ENCODE peak calls at places on chromosomes 11 and 22, in five cellular contexts. G, C, J, Y and V are unnamed samples.

GRCh38 chr11:10455637-10456487 is 798 bp downstream of the AMPD3 start:
- DNase-seq in G (no peak), C (peak; percentile 90), J (peak; percentile 62), Y (peak; percentile 77), V (peak; percentile 49)

GRCh38 chr11:2588809-2589537 is 110.8 kb downstream of the KCNQ1OT1 start:
- DNase-seq in G (no peak), C (no peak), J (no peak), Y (no peak), V (no peak)

GRCh38 chr11:13119361-13119760 is 110.2 kb downstream of the RASSF10 start:
- DNase-seq in G (no peak), C (no peak), J (peak; percentile 43), Y (no peak), V (no peak)

GRCh38 chr11:117217141-117217609 is 14.7 kb downstream of the PCSK7 start:
- DNase-seq in G (no peak), C (no peak), J (no peak), Y (no peak), V (no peak)

GRCh38 chr11:119396835-119397234 is 15.3 kb upstream of the USP2 start:
- DNase-seq in G (no peak), C (no peak), J (no peak), Y (no peak), V (no peak)

GRCh38 chr22:45757068-45757467 is 85.4 kb downstream of the ATXN10 start:
- DNase-seq in G (peak; percentile 58), C (no peak), J (no peak), Y (peak; percentile 92), V (no peak)

GRCh38 chr22:20268350-20269012 is 363 bp upstream of the RTN4R start:
- DNase-seq in G (no peak), C (peak; percentile 36), J (no peak), Y (peak; percentile 80), V (no peak)

GRCh38 chr11:73308963-73309960 is 1.2 kb downstream of the ARHGEF17 start:
- DNase-seq in G (no peak), C (no peak), J (peak; percentile 92), Y (peak; percentile 96), V (no peak)

GRCh38 chr22:44588348-44588747 is 90.3 kb upstream of the RTL6 start:
- DNase-seq in G (no peak), C (no peak), J (no peak), Y (no peak), V (no peak)

GRCh38 chr11:131609317-131609716 is 238.9 kb downstream of the NTM start:
- DNase-seq in G (no peak), C (no peak), J (peak; percentile 11), Y (no peak), V (no peak)

GRCh38 chr11:112277937-112278336 is 17.3 kb upstream of the PLET1 start:
- DNase-seq in G (no peak), C (no peak), J (peak; percentile 64), Y (no peak), V (no peak)

GRCh38 chr11:2290351-2290841 is 11.3 kb downstream of the C11orf21 start:
- DNase-seq in G (no peak), C (no peak), J (no peak), Y (no peak), V (no peak)

GRCh38 chr11:12287374-12288211 is 89.8 kb upstream of the PARVA start:
- DNase-seq in G (peak; percentile 57), C (no peak), J (peak; percentile 62), Y (peak; percentile 80), V (peak; percentile 84)

GRCh38 chr11:13111813-13112130 is 102.7 kb downstream of the RASSF10 start:
- DNase-seq in G (no peak), C (no peak), J (no peak), Y (no peak), V (no peak)

GRCh38 chr11:36214484-36214883 is 74.7 kb downstream of the COMMD9 start:
- DNase-seq in G (no peak), C (no peak), J (peak; percentile 87), Y (no peak), V (peak; percentile 57)

GRCh38 chr11:68445531-68446035 is 15.0 kb upstream of the PPP6R3 start:
- DNase-seq in G (no peak), C (no peak), J (no peak), Y (no peak), V (no peak)

GRCh38 chr22:35376728-35377472 is 4.0 kb upstream of the HMOX1 start:
- DNase-seq in G (peak; percentile 94), C (peak; percentile 96), J (peak; percentile 98), Y (peak; percentile 100), V (peak; percentile 84)

GRCh38 chr11:3859373-3859881 is 4.0 kb downstream of the STIM1 start:
- DNase-seq in G (no peak), C (peak; percentile 85), J (no peak), Y (peak; percentile 42), V (no peak)
- H3K4me1 ChIP-seq in G (peaks cover 11% of the 10 kb centered on the region), C (peaks cover 49% of the 10 kb centered on the region), J (peaks cover 45% of the 10 kb centered on the region), Y (peaks cover 39% of the 10 kb centered on the region), V (peaks cover 33% of the 10 kb centered on the region)

GRCh38 chr11:19377855-19378254 is 137.1 kb upstream of the E2F8 start:
- DNase-seq in G (no peak), C (no peak), J (no peak), Y (no peak), V (no peak)
- TF ChIP-seq EZH2 in G (no peak), C (no peak), J (no peak), Y (no peak), V (no peak)

DNA sequence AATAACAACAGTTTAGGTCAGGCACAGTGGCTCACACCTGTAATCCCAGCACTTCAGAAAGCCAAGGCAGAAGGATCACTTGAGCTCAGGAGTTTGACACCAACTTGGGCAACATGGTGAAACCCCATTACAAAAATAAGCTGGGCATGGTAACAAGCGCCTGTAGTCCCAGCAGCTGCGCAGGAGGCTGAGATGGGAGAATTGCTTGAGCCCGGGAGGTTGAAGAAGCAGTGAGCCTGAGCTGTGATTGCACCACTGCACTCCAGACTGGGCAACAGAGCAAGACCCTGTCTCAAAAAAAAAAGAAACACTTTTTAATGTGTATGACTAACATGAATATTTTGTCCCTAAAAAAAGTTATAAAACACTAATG is 24.5 kb upstream of the TFIP11 start:
- DNase-seq in G (no peak), C (no peak), J (no peak), Y (no peak), V (no peak)
- H3K36me3 ChIP-seq in G (peaks cover 22% of the 10 kb centered on the region), C (peaks cover 36% of the 10 kb centered on the region), J (no peaks in the 10 kb centered on the region), Y (peaks cover 41% of the 10 kb centered on the region), V (peaks cover 12% of the 10 kb centered on the region)

GRCh38 chr11:8871283-8871775 is 39.7 kb upstream of the AKIP1 start:
- DNase-seq in G (no peak), C (no peak), J (peak; percentile 36), Y (peak; percentile 84), V (no peak)
- H3K4me1 ChIP-seq in G (no peaks in the 10 kb centered on the region), C (no peaks in the 10 kb centered on the region), J (peaks cover 43% of the 10 kb centered on the region), Y (peaks cover 9% of the 10 kb centered on the region), V (peaks cover 19% of the 10 kb centered on the region)

DNA sequence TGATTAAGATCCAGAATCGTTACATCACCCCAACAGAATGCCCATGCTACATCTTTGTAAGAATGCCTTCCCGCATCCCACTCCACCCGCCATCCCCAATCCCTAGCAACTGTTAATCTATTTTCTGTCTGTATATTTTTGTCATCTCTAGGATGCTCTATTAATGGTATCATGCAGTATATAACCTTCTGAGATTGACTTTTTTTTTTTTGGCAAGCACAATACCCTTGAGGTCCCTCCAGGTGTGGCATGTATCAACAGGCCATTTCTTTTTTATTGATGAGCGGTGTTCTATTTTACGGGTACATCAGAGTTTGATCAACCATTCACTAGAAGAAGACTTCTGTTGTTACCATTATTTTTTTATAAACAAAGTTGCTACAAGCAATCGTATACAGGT is 30.2 kb upstream of the SCN3B start:
- DNase-seq in G (no peak), C (no peak), J (no peak), Y (no peak), V (no peak)
- TF ChIP-seq EZH2 in G (no peak), C (no peak), J (no peak), Y (no peak), V (no peak)

DNA sequence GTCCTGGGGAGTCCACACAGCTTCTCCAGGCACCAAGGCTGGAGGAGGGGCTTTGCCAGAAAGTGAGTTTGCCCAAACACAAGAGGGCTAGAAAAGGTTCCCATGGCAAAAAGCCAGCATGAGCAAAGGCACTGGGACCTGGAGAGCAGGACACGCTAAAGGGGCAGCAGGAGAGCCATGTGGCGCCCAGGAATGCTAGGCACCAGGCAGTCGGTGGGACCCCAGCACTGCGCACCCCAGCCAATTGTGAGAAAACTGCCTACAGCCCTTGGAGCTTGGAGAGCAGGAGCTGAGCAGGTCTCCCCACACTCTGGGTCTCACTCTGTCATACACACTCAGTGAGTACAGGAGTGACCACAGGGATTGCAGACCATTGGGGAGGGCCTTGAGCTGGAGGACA is 5.2 kb upstream of the RAB1B start:
- DNase-seq in G (no peak), C (no peak), J (no peak), Y (no peak), V (no peak)
- H3K36me3 ChIP-seq in G (peaks cover 26% of the 10 kb centered on the region), C (no peaks in the 10 kb centered on the region), J (peaks cover 8% of the 10 kb centered on the region), Y (peaks cover 9% of the 10 kb centered on the region), V (peaks cover 46% of the 10 kb centered on the region)

DNA sequence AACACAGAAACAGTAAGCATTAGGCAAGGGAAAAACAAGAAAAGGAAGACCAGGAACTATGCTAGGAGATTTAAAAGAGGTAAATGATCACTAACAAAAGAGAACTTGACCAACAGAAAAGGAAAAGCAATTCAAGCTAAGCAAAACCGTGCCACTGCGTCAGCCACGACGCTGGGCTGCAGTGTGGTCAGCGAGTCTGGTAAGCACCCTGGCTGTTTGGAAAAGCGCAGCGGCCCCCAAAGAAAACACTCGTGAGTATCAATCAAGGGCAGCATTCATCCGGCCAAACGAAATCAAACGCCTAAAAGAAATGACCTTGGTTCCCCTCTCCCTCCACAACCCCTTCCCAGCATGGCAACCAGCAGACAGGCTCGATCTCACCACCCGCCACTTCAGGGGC is 28.8 kb downstream of the PACSIN2 start:
- DNase-seq in G (no peak), C (no peak), J (no peak), Y (no peak), V (no peak)
- H3K4me1 ChIP-seq in G (peaks cover 21% of the 10 kb centered on the region), C (no peaks in the 10 kb centered on the region), J (peaks cover 26% of the 10 kb centered on the region), Y (peaks cover 36% of the 10 kb centered on the region), V (peaks cover 11% of the 10 kb centered on the region)

GRCh38 chr11:121292503-121293275 is at the start of gene SC5D:
- DNase-seq in G (peak; percentile 88), C (peak; percentile 97), J (peak; percentile 91), Y (peak; percentile 98), V (peak; percentile 55)
- TF ChIP-seq EZH2 in G (no peak), C (no peak), J (no peak), Y (no peak), V (no peak)

GRCh38 chr22:23926561-23926960 is 32.4 kb downstream of the MIF start:
- DNase-seq in G (no peak), C (no peak), J (no peak), Y (no peak), V (no peak)
- H3K36me3 ChIP-seq in G (peaks cover 4% of the 10 kb centered on the region), C (no peaks in the 10 kb centered on the region), J (peaks cover 25% of the 10 kb centered on the region), Y (peaks cover 15% of the 10 kb centered on the region), V (peaks cover 2% of the 10 kb centered on the region)